ENCODE peak calls at places on chromosomes 13 and 19, in eight cellular contexts. Q, V, L, G, P, Z, F and H are unnamed samples.
A peak's percentile ranks its signal among the peaks of the same experiment; 100 is the strongest.

GRCh38 chr19:44796701-44797115 is 12.2 kb upstream of the BCAM start:
- DNase-seq in F (no peak), L (peak; percentile 61), Q (no peak), P (peak; percentile 69), V (peak; percentile 59), G (no peak), Z (no peak), H (peak; percentile 30)

GRCh38 chr19:35069706-35070105 is 28.2 kb downstream of the HPN start:
- DNase-seq in Q (no peak), L (peak; percentile 45), P (no peak), Z (no peak), V (no peak), F (no peak), G (no peak), H (no peak)

GRCh38 chr19:6752257-6753177 is 13.0 kb downstream of the TRIP10 start:
- DNase-seq in F (no peak), L (no peak), P (peak; percentile 44), G (no peak), Q (no peak), Z (no peak), V (peak; percentile 81), H (peak; percentile 87)

GRCh38 chr13:93268327-93269028 is 41.9 kb downstream of the GPC6 start:
- DNase-seq in Q (no peak), L (peak; percentile 56), F (no peak), P (no peak), G (no peak), V (no peak), Z (no peak), H (no peak)

GRCh38 chr19:3690551-3691371 is 9.5 kb downstream of the PIP5K1C start:
- DNase-seq in P (no peak), V (no peak), G (no peak), L (no peak), Z (no peak), F (no peak), Q (no peak), H (no peak)

GRCh38 chr19:42276821-42277220 is 7.8 kb downstream of the CIC start:
- DNase-seq in F (no peak), Q (no peak), V (no peak), G (no peak), P (no peak), L (no peak), Z (no peak), H (no peak)

GRCh38 chr13:53848546-53848945 is 819.9 kb downstream of the OLFM4 start:
- DNase-seq in L (no peak), Q (no peak), P (no peak), F (no peak), V (no peak), G (no peak), Z (no peak), H (no peak)

GRCh38 chr19:55173717-55174409 is 6.2 kb downstream of the SYT5 start:
- DNase-seq in F (no peak), Z (no peak), P (peak; percentile 54), V (no peak), L (peak; percentile 59), Q (peak; percentile 52), G (no peak), H (peak; percentile 63)

GRCh38 chr13:111337206-111337605 is 16.8 kb downstream of the TEX29 start:
- DNase-seq in Z (peak; percentile 91), G (no peak), Q (no peak), L (peak; percentile 80), V (no peak), F (peak; percentile 20), P (no peak), H (no peak)

GRCh38 chr13:109869312-109870237 is 83.2 kb upstream of the IRS2 start:
- DNase-seq in P (no peak), Z (peak; percentile 20), L (peak; percentile 62), F (peak; percentile 66), Q (no peak), G (peak; percentile 88), V (peak; percentile 93), H (no peak)

GRCh38 chr13:106566682-106567420 is 1.1 kb downstream of the ARGLU1 start:
- DNase-seq in G (peak; percentile 81), Z (no peak), F (peak; percentile 75), P (peak; percentile 34), Q (peak; percentile 46), L (peak; percentile 64), V (peak; percentile 83), H (peak; percentile 78)

GRCh38 chr19:6223461-6224307 is 56.1 kb downstream of the MLLT1 start:
- DNase-seq in L (no peak), F (no peak), G (no peak), Q (no peak), V (peak; percentile 90), Z (no peak), P (no peak), H (no peak)

GRCh38 chr13:113567681-113568080 is 16.9 kb upstream of the TFDP1 start:
- DNase-seq in V (peak; percentile 4), L (no peak), Z (no peak), G (no peak), P (no peak), F (peak; percentile 5), Q (no peak), H (no peak)

GRCh38 chr13:25771641-25772478 is 280.0 kb downstream of the SHISA2 start:
- DNase-seq in V (no peak), F (no peak), P (no peak), Q (no peak), G (no peak), L (peak; percentile 83), Z (no peak), H (no peak)

GRCh38 chr13:76799696-76800095 is 86.5 kb downstream of the KCTD12 start:
- DNase-seq in F (no peak), P (no peak), V (no peak), Z (no peak), Q (no peak), L (peak; percentile 56), G (no peak), H (no peak)

GRCh38 chr19:35736913-35737886 is 5.1 kb downstream of the IGFLR1 start:
- DNase-seq in V (peak; percentile 73), L (no peak), Z (no peak), P (no peak), F (no peak), Q (no peak), G (no peak), H (no peak)

GRCh38 chr19:40614595-40615411 is 13.6 kb downstream of the LTBP4 start:
- DNase-seq in Q (no peak), F (peak; percentile 76), L (peak; percentile 96), Z (peak; percentile 96), G (peak; percentile 93), V (peak; percentile 93), P (peak; percentile 64), H (peak; percentile 97)

GRCh38 chr19:3557461-3558248 is at the start of gene MFSD12:
- DNase-seq in Q (peak; percentile 93), G (peak; percentile 97), P (peak; percentile 92), V (peak; percentile 98), L (peak; percentile 94), F (peak; percentile 93), Z (peak; percentile 65), H (peak; percentile 98)

GRCh38 chr19:15144046-15144646 is 36.9 kb downstream of the SYDE1 start:
- DNase-seq in G (no peak), Q (no peak), Z (no peak), P (no peak), L (peak; percentile 9), V (no peak), F (no peak), H (no peak)

GRCh38 chr13:96636310-96636709 is 358.0 kb downstream of the OXGR1 start:
- DNase-seq in P (no peak), V (no peak), L (peak; percentile 60), Z (no peak), Q (no peak), F (no peak), G (no peak), H (no peak)

GRCh38 chr19:18789883-18790565 is 1.1 kb downstream of the COMP start:
- DNase-seq in G (peak; percentile 88), Z (no peak), L (peak; percentile 17), V (peak; percentile 79), Q (no peak), P (no peak), F (no peak), H (peak; percentile 24)

GRCh38 chr19:4980087-4980486 is 11.2 kb downstream of the KDM4B start:
- DNase-seq in F (no peak), P (no peak), L (no peak), V (no peak), Z (no peak), G (no peak), Q (no peak), H (no peak)

GRCh38 chr19:4979211-4979807 is 10.4 kb downstream of the KDM4B start:
- DNase-seq in P (no peak), Q (no peak), L (no peak), V (no peak), G (no peak), Z (no peak), F (no peak), H (no peak)

GRCh38 chr19:4977299-4978174 is 8.6 kb downstream of the KDM4B start:
- DNase-seq in G (no peak), V (no peak), L (peak; percentile 94), Q (no peak), F (no peak), Z (peak; percentile 88), P (no peak), H (no peak)

GRCh38 chr19:4974855-4975469 is 6.0 kb downstream of the KDM4B start:
- DNase-seq in V (no peak), G (no peak), P (no peak), Q (no peak), Z (no peak), L (no peak), F (no peak), H (no peak)

GRCh38 chr19:4976412-4977298 is 7.7 kb downstream of the KDM4B start:
- DNase-seq in F (peak; percentile 80), V (peak; percentile 92), P (peak; percentile 82), G (peak; percentile 91), L (peak; percentile 98), Z (peak; percentile 91), Q (no peak), H (no peak)
- TF ChIP-seq CTCF in F (no peak), V (peak; percentile 21), P (peak; percentile 30), G (peak; percentile 25), L (peak; percentile 76), Z (peak; percentile 68), Q (peak; percentile 35), H (no peak)

DNA sequence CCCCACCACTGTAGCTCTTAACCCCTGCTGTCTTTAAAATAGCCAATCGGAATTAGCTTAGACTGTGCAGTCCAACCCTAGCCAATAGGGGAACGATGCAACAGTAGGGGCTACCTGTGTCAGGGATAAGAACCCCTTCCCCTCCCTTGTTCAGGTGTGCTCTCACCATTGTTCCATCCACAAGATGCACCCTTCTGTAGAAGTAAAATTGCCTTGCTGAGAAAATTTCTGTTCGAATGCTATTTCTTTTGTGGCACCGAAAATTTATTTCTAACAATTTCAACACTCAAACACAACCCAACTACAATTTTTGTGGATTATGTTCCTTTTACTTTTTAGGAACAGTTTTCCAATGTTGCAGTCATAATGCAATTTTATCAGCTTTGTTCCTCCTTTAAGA is 3.6 kb upstream of the ZNF583 start:
- DNase-seq in Z (no peak), L (no peak), Q (no peak), G (no peak), F (no peak), P (no peak), V (no peak), H (no peak)
- TF ChIP-seq CTCF in Z (no peak), L (no peak), Q (no peak), G (no peak), F (no peak), P (no peak), V (no peak), H (no peak)

GRCh38 chr19:50629801-50630200 is 9.9 kb downstream of the SYT3 start:
- DNase-seq in L (no peak), F (no peak), V (no peak), P (no peak), Q (no peak), G (no peak), Z (no peak), H (no peak)
- TF ChIP-seq CTCF in L (no peak), F (no peak), V (no peak), P (no peak), Q (no peak), G (no peak), Z (no peak), H (no peak)

GRCh38 chr19:1469200-1469935 is 9.6 kb downstream of the C19orf25 start:
- DNase-seq in P (no peak), F (no peak), L (no peak), Q (no peak), Z (no peak), V (peak; percentile 76), G (no peak), H (no peak)
- TF ChIP-seq CTCF in P (no peak), F (no peak), L (no peak), Q (no peak), Z (no peak), V (no peak), G (no peak), H (no peak)